ENCODE peak calls at places on chromosomes 2 and 18, in seven cellular contexts. S, B, L, X, E, W and F are unnamed samples.

GRCh38 chr2:158464426-158465281 is 7.9 kb downstream of the PKP4 start:
- DNase-seq in S (no peak), B (no peak), L (peak; percentile 32), X (no peak), E (no peak), W (no peak), F (no peak)

GRCh38 chr2:166230024-166230723 is 102.4 kb upstream of the SCN1A start:
- DNase-seq in S (no peak), B (peak; percentile 77), L (no peak), X (no peak), E (no peak), W (no peak), F (no peak)

GRCh38 chr2:175815537-175815936 is 186.5 kb downstream of the LNPK start:
- DNase-seq in S (no peak), B (peak; percentile 60), L (no peak), X (no peak), E (no peak), W (no peak), F (no peak)

GRCh38 chr2:51994123-51994788 is 962.3 kb upstream of the NRXN1 start:
- DNase-seq in S (no peak), B (no peak), L (no peak), X (no peak), E (no peak), W (no peak), F (no peak)

GRCh38 chr2:111898703-111899514 is 502 bp downstream of the MERTK start:
- DNase-seq in S (no peak), B (no peak), L (peak; percentile 35), X (no peak), E (no peak), W (peak; percentile 41), F (no peak)

GRCh38 chr2:171541202-171541884 is 19.1 kb downstream of the CYBRD1 start:
- DNase-seq in S (no peak), B (no peak), L (no peak), X (no peak), E (no peak), W (no peak), F (no peak)

GRCh38 chr2:217864960-217865359 is 137.8 kb downstream of the TNS1 start:
- DNase-seq in S (no peak), B (no peak), L (peak; percentile 51), X (no peak), E (no peak), W (no peak), F (no peak)

GRCh38 chr2:7427293-7428060 is 510.3 kb downstream of the RNF144A start:
- DNase-seq in S (no peak), B (peak; percentile 49), L (peak; percentile 65), X (peak; percentile 38), E (no peak), W (no peak), F (peak; percentile 16)

GRCh38 chr2:179263460-179264237 is 983 bp downstream of the SESTD1 start:
- DNase-seq in S (no peak), B (peak; percentile 41), L (peak; percentile 55), X (peak; percentile 33), E (peak; percentile 41), W (peak; percentile 51), F (no peak)

GRCh38 chr18:43129946-43130523 is 14.6 kb upstream of the RIT2 start:
- DNase-seq in S (no peak), B (no peak), L (no peak), X (no peak), E (no peak), W (no peak), F (no peak)

GRCh38 chr2:98763209-98763951 is 32.4 kb upstream of the MGAT4A start:
- DNase-seq in S (no peak), B (no peak), L (no peak), X (no peak), E (no peak), W (no peak), F (no peak)

GRCh38 chr2:149334156-149334555 is 3.8 kb downstream of the LYPD6 start:
- DNase-seq in S (no peak), B (no peak), L (no peak), X (no peak), E (no peak), W (no peak), F (no peak)

GRCh38 chr2:175154670-175155082 is 13.3 kb downstream of the ATF2 start:
- DNase-seq in S (no peak), B (peak; percentile 87), L (peak; percentile 17), X (no peak), E (no peak), W (no peak), F (peak; percentile 23)

GRCh38 chr2:220076734-220077133 is 449.3 kb downstream of the SLC4A3 start:
- DNase-seq in S (no peak), B (peak; percentile 83), L (no peak), X (no peak), E (no peak), W (no peak), F (peak; percentile 87)

GRCh38 chr2:23926289-23926749 is 604 bp downstream of the ATAD2B start:
- DNase-seq in S (no peak), B (no peak), L (peak; percentile 52), X (peak; percentile 50), E (no peak), W (peak; percentile 39), F (no peak)

GRCh38 chr18:59540356-59540755 is 156.9 kb downstream of the CCBE1 start:
- DNase-seq in S (no peak), B (no peak), L (no peak), X (no peak), E (no peak), W (no peak), F (no peak)

GRCh38 chr2:240650254-240650965 is 25.1 kb downstream of the GPR35 start:
- DNase-seq in S (no peak), B (no peak), L (no peak), X (no peak), E (no peak), W (no peak), F (no peak)

GRCh38 chr2:187037310-187037709 is 188.3 kb upstream of the ZSWIM2 start:
- DNase-seq in S (no peak), B (no peak), L (no peak), X (no peak), E (no peak), W (no peak), F (no peak)

GRCh38 chr2:199602271-199602895 is 144.6 kb upstream of the SATB2 start:
- DNase-seq in S (no peak), B (no peak), L (no peak), X (peak; percentile 47), E (peak; percentile 13), W (no peak), F (no peak)

GRCh38 chr2:136135924-136136906 is 18.3 kb upstream of the CXCR4 start:
- DNase-seq in S (peak; percentile 78), B (no peak), L (peak; percentile 49), X (no peak), E (peak; percentile 71), W (peak; percentile 70), F (no peak)

GRCh38 chr2:160715428-160715827 is 221.8 kb upstream of the RBMS1 start:
- DNase-seq in S (no peak), B (no peak), L (no peak), X (no peak), E (no peak), W (no peak), F (no peak)

GRCh38 chr2:96970910-96971309 is 15.5 kb downstream of the FAM178B start:
- DNase-seq in S (no peak), B (no peak), L (no peak), X (no peak), E (no peak), W (peak; percentile 45), F (no peak)

GRCh38 chr2:8310557-8311455 is 371.1 kb upstream of the ID2 start:
- DNase-seq in S (no peak), B (no peak), L (no peak), X (no peak), E (no peak), W (no peak), F (no peak)

GRCh38 chr2:161122772-161123530 is 37.3 kb upstream of the TANK start:
- DNase-seq in S (no peak), B (peak; percentile 89), L (no peak), X (no peak), E (peak; percentile 49), W (peak; percentile 64), F (peak; percentile 78)

GRCh38 chr2:21915201-21915600 is 791.4 kb downstream of the TDRD15 start:
- DNase-seq in S (no peak), B (no peak), L (no peak), X (no peak), E (no peak), W (no peak), F (no peak)

GRCh38 chr2:21912405-21912804 is 788.6 kb downstream of the TDRD15 start:
- DNase-seq in S (no peak), B (no peak), L (no peak), X (no peak), E (no peak), W (no peak), F (no peak)

GRCh38 chr2:21920721-21921120 is 797.0 kb downstream of the TDRD15 start:
- DNase-seq in S (no peak), B (no peak), L (no peak), X (no peak), E (no peak), W (no peak), F (no peak)

GRCh38 chr2:21916934-21917522 is 793.3 kb downstream of the TDRD15 start:
- DNase-seq in S (no peak), B (no peak), L (no peak), X (no peak), E (no peak), W (no peak), F (no peak)
- TF ChIP-seq CTCF in S (no peak), B (no peak), L (no peak), X (no peak), E (no peak), W (no peak), F (no peak)

DNA sequence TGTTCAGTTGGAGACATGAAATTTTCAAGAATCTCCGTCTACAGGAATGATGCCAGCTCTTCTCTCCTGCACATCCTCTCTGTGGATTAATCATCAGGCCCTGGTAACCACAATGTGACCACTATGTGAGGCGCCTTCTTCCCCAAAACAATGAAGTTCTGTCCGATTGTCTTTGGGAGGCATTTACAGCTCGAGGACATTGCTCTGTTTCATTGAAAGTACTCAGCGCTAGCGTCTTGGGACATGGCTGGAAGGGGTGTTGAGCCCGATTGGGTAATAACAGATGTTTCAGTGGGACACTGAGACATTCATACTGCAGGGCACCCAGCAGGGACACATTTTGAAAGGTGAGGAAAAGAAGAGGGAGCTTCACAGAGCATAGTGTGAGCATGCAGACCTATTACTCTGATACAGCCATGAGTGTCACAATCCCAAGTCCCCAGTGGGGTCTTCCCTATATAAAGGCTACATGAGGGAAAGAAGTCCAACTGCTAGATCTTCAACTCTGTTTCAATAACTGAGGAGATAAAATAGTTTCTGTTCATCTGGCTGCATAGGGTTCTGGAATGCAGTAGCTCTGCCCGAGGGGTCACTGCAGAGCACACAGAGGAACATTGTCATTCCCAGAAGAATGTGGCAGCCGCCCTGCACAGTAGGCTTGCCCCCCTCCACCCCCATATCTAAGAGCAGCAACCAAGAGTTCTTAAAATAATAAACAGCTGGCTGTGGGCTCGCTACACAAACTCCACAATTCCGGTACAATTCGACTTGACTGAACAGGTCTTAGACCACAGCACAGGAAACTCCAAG is 237.3 kb downstream of the OSR1 start:
- DNase-seq in S (no peak), B (peak; percentile 88), L (no peak), X (no peak), E (no peak), W (no peak), F (no peak)
- TF ChIP-seq CTCF in S (no peak), B (no peak), L (no peak), X (no peak), E (no peak), W (no peak), F (no peak)

GRCh38 chr2:236380051-236380612 is 115.9 kb upstream of the ASB18 start:
- DNase-seq in S (no peak), B (no peak), L (no peak), X (no peak), E (no peak), W (no peak), F (no peak)
- TF ChIP-seq CTCF in S (no peak), B (no peak), L (no peak), X (no peak), E (no peak), W (no peak), F (no peak)

GRCh38 chr2:84882415-84882738 is 1.5 kb upstream of the TRABD2A start:
- DNase-seq in S (no peak), B (no peak), L (no peak), X (no peak), E (no peak), W (no peak), F (no peak)
- TF ChIP-seq CTCF in S (peak; percentile 41), B (peak; percentile 52), L (no peak), X (no peak), E (peak; percentile 6), W (no peak), F (no peak)